ENCODE peak calls at places on chromosomes 11 and 22, in eight cellular contexts. O, W, F, S, H, Y, L and C are unnamed samples.

GRCh38 chr11:33778682-33779081 is 4.4 kb upstream of the FBXO3 start:
- DNase-seq in O (peak; percentile 29), W (no peak), F (no peak), S (no peak), H (no peak), Y (no peak), L (no peak), C (no peak)

GRCh38 chr11:119905162-119905561 is 176.2 kb upstream of the NECTIN1 start:
- DNase-seq in O (no peak), W (no peak), F (no peak), S (no peak), H (no peak), Y (no peak), L (no peak), C (no peak)

GRCh38 chr22:36767035-36767775 is 8.7 kb downstream of the IFT27 start:
- DNase-seq in O (no peak), W (no peak), F (no peak), S (no peak), H (no peak), Y (no peak), L (no peak), C (no peak)

GRCh38 chr11:16382177-16382576 is 25.8 kb upstream of the SOX6 start:
- DNase-seq in O (no peak), W (no peak), F (no peak), S (no peak), H (no peak), Y (no peak), L (no peak), C (no peak)

GRCh38 chr11:78595431-78596130 is 20.9 kb upstream of the NARS2 start:
- DNase-seq in O (peak; percentile 37), W (no peak), F (no peak), S (no peak), H (no peak), Y (no peak), L (no peak), C (no peak)

GRCh38 chr22:30485362-30485988 is 13.7 kb upstream of the SEC14L3 start:
- DNase-seq in O (peak; percentile 31), W (peak; percentile 49), F (peak; percentile 78), S (peak; percentile 28), H (peak; percentile 44), Y (peak; percentile 56), L (peak; percentile 72), C (peak; percentile 70)

GRCh38 chr22:48157676-48158075 is 1395.2 kb downstream of the TBC1D22A start:
- DNase-seq in O (no peak), W (no peak), F (no peak), S (no peak), H (no peak), Y (no peak), L (no peak), C (no peak)

GRCh38 chr11:68868221-68868620 is 26.5 kb upstream of the CPT1A start:
- DNase-seq in O (no peak), W (no peak), F (no peak), S (no peak), H (no peak), Y (no peak), L (no peak), C (no peak)

GRCh38 chr22:24066872-24067271 is 55.8 kb downstream of the CABIN1 start:
- DNase-seq in O (no peak), W (no peak), F (no peak), S (no peak), H (no peak), Y (no peak), L (no peak), C (no peak)

GRCh38 chr11:16783321-16783801 is 44.9 kb downstream of the C11orf58 start:
- DNase-seq in O (no peak), W (no peak), F (no peak), S (no peak), H (no peak), Y (no peak), L (no peak), C (no peak)

GRCh38 chr22:26524870-26525269 is 12.6 kb upstream of the TFIP11 start:
- DNase-seq in O (no peak), W (no peak), F (no peak), S (no peak), H (no peak), Y (no peak), L (no peak), C (no peak)

GRCh38 chr22:45816771-45817170 is 145.1 kb downstream of the ATXN10 start:
- DNase-seq in O (no peak), W (no peak), F (no peak), S (no peak), H (no peak), Y (no peak), L (no peak), C (no peak)

GRCh38 chr11:120929090-120929489 is 94.8 kb upstream of the TBCEL start:
- DNase-seq in O (no peak), W (no peak), F (no peak), S (no peak), H (no peak), Y (no peak), L (no peak), C (no peak)

GRCh38 chr11:69854719-69855118 is 35.5 kb upstream of the FGF3 start:
- DNase-seq in O (peak; percentile 56), W (peak; percentile 74), F (no peak), S (peak; percentile 31), H (no peak), Y (no peak), L (no peak), C (no peak)

GRCh38 chr11:94895451-94895850 is 77.9 kb downstream of the CWC15 start:
- DNase-seq in O (peak; percentile 47), W (no peak), F (no peak), S (no peak), H (no peak), Y (no peak), L (no peak), C (no peak)

GRCh38 chr11:130644187-130644586 is 195.7 kb downstream of the ADAMTS15 start:
- DNase-seq in O (no peak), W (peak; percentile 11), F (no peak), S (no peak), H (no peak), Y (no peak), L (no peak), C (no peak)

GRCh38 chr11:64156235-64157011 is 9.5 kb downstream of the MACROD1 start:
- DNase-seq in O (no peak), W (no peak), F (no peak), S (no peak), H (no peak), Y (peak; percentile 71), L (no peak), C (no peak)

GRCh38 chr11:47464479-47464878 is 15.5 kb upstream of the RAPSN start:
- DNase-seq in O (peak; percentile 20), W (peak; percentile 87), F (no peak), S (no peak), H (no peak), Y (no peak), L (no peak), C (no peak)

GRCh38 chr22:34804588-34804987 is 261.4 kb upstream of the ISX start:
- DNase-seq in O (no peak), W (no peak), F (no peak), S (no peak), H (no peak), Y (no peak), L (no peak), C (no peak)

GRCh38 chr11:130940706-130941105 is 24.4 kb upstream of the SNX19 start:
- DNase-seq in O (peak; percentile 22), W (no peak), F (no peak), S (no peak), H (no peak), Y (no peak), L (no peak), C (no peak)

GRCh38 chr11:44339530-44339883 is 29.6 kb upstream of the ALX4 start:
- DNase-seq in O (no peak), W (no peak), F (no peak), S (no peak), H (no peak), Y (no peak), L (no peak), C (no peak)

GRCh38 chr11:86523738-86524602 is 148.4 kb downstream of the ME3 start:
- DNase-seq in O (peak; percentile 90), W (peak; percentile 82), F (no peak), S (peak; percentile 91), H (no peak), Y (no peak), L (no peak), C (no peak)

GRCh38 chr11:46279393-46280099 is 2.1 kb downstream of the CREB3L1 start:
- DNase-seq in O (peak; percentile 79), W (no peak), F (peak; percentile 38), S (no peak), H (no peak), Y (peak; percentile 76), L (no peak), C (no peak)

GRCh38 chr22:27406389-27406861 is 395.1 kb downstream of the MN1 start:
- DNase-seq in O (no peak), W (no peak), F (no peak), S (no peak), H (no peak), Y (no peak), L (no peak), C (no peak)